ENCODE peak calls at places on chromosomes 4 and X, in five cellular contexts. Y, F, R, X and S are unnamed samples.

GRCh38 chrX:7028246-7028645 is 119.3 kb upstream of the STS start:
- DNase-seq in X (no peak), Y (peak), F (peak), R (no peak), S (no peak)

GRCh38 chr4:8073206-8073863 is 85.3 kb downstream of the ABLIM2 start:
- DNase-seq in Y (no peak), F (no peak), R (no peak), X (no peak), S (no peak)

GRCh38 chrX:150536455-150537116 is 31.8 kb upstream of the MTM1 start:
- DNase-seq in X (no peak), Y (no peak), F (no peak), R (no peak), S (no peak)

GRCh38 chr4:99462875-99463464 is 27.8 kb upstream of the ADH7 start:
- DNase-seq in X (peak), R (peak), Y (peak), F (peak), S (peak)

GRCh38 chr4:1604706-1605205 is 79.4 kb downstream of the FAM53A start:
- DNase-seq in R (peak), X (no peak), Y (no peak), F (no peak), S (no peak)

GRCh38 chr4:100081511-100081910 is 108.8 kb downstream of the DDIT4L start:
- DNase-seq in X (no peak), F (peak), Y (no peak), R (no peak), S (no peak)

GRCh38 chrX:70527610-70528009 is 83.0 kb downstream of the DLG3 start:
- DNase-seq in F (no peak), X (no peak), Y (no peak), R (no peak), S (no peak)

GRCh38 chr4:112966701-112967100 is 82.8 kb upstream of the ANK2 start:
- DNase-seq in R (no peak), Y (no peak), F (no peak), X (no peak), S (no peak)

GRCh38 chr4:64940698-64941097 is 531.4 kb upstream of the TECRL start:
- DNase-seq in F (peak), X (no peak), R (no peak), Y (no peak), S (peak)

GRCh38 chrX:17814557-17814956 is 46.5 kb downstream of the RAI2 start:
- DNase-seq in X (no peak), R (no peak), F (peak), Y (peak), S (peak)

GRCh38 chr4:7168106-7168505 is 24.2 kb upstream of the SORCS2 start:
- DNase-seq in Y (no peak), X (no peak), F (no peak), R (no peak), S (no peak)

GRCh38 chr4:680565-680930 is 6.2 kb downstream of the MYL5 start:
- DNase-seq in F (peak), Y (no peak), R (no peak), X (no peak), S (no peak)

GRCh38 chr4:2251795-2252529 is 9.9 kb downstream of the MXD4 start:
- DNase-seq in F (no peak), Y (no peak), X (peak), R (no peak), S (no peak)

GRCh38 chr4:44716597-44716996 is 9.8 kb downstream of the GNPDA2 start:
- DNase-seq in Y (no peak), R (no peak), X (no peak), F (no peak), S (no peak)